ENCODE peak calls at places on chromosomes 5 and 9, in six cellular contexts. L is NT2/D1, J is GM12878, Y is HepG2, G is K562, W is H1. T is an unnamed sample.

GRCh38 chr9:80605129-80605528 is 1033.4 kb downstream of the TLE4 start:
- DNase-seq in J (no peak), L (peak; percentile 11), Y (peak; percentile 16), G (no peak), W (no peak), T (no peak)

GRCh38 chr9:37339945-37340344 is 82.6 kb upstream of the GRHPR start:
- DNase-seq in Y (no peak), W (no peak), L (no peak), G (no peak), J (no peak), T (no peak)

GRCh38 chr5:94524841-94525697 is 93.3 kb downstream of the KIAA0825 start:
- DNase-seq in G (peak; percentile 45), W (no peak), Y (peak; percentile 47), J (peak; percentile 9), L (peak; percentile 13), T (peak; percentile 32)

GRCh38 chr9:6302417-6302816 is 25.8 kb upstream of the TPD52L3 start:
- DNase-seq in G (no peak), L (no peak), W (no peak), J (no peak), Y (no peak), T (no peak)

GRCh38 chr9:116178481-116179211 is 25.1 kb downstream of the PAPPA start:
- DNase-seq in L (no peak), J (no peak), G (no peak), W (no peak), Y (no peak), T (no peak)

GRCh38 chr9:35682083-35682482 is 7.6 kb downstream of the TPM2 start:
- DNase-seq in W (no peak), Y (no peak), G (no peak), L (no peak), J (no peak), T (no peak)

GRCh38 chr5:104650313-104650712 is 1087.7 kb upstream of the NUDT12 start:
- DNase-seq in J (no peak), G (no peak), W (no peak), L (peak; percentile 16), Y (no peak), T (no peak)

GRCh38 chr5:38985909-38986452 is 88.2 kb downstream of the RICTOR start:
- DNase-seq in L (no peak), W (no peak), G (no peak), J (no peak), Y (no peak), T (no peak)

GRCh38 chr9:4741365-4742031 is 496 bp upstream of the AK3 start:
- DNase-seq in Y (peak; percentile 37), L (no peak), G (peak; percentile 41), W (no peak), J (no peak), T (no peak)

GRCh38 chr5:7202846-7203245 is 193.1 kb upstream of the ADCY2 start:
- DNase-seq in Y (no peak), J (no peak), L (no peak), G (no peak), W (no peak), T (no peak)

GRCh38 chr9:128082173-128082572 is 14.1 kb downstream of the SLC25A25 start:
- DNase-seq in G (peak; percentile 90), J (no peak), W (no peak), L (no peak), Y (no peak), T (peak; percentile 51)

GRCh38 chr9:120066315-120066714 is 513.7 kb downstream of the CDK5RAP2 start:
- DNase-seq in Y (no peak), L (no peak), G (no peak), J (no peak), W (no peak), T (no peak)

GRCh38 chr5:149062371-149063016 is 368 bp downstream of the SH3TC2 start:
- DNase-seq in L (peak; percentile 11), G (peak; percentile 30), J (no peak), W (no peak), Y (peak; percentile 34), T (peak; percentile 83)

GRCh38 chr5:98248949-98249348 is 524.5 kb upstream of the RGMB start:
- DNase-seq in J (no peak), W (no peak), G (no peak), Y (no peak), L (no peak), T (no peak)

GRCh38 chr5:83354958-83355357 is 116.6 kb upstream of the VCAN start:
- DNase-seq in Y (no peak), G (no peak), J (no peak), L (peak; percentile 88), W (peak; percentile 79), T (no peak)

GRCh38 chr9:91067306-91067860 is 265.8 kb downstream of the SYK start:
- DNase-seq in J (no peak), W (no peak), L (no peak), Y (no peak), G (no peak), T (no peak)

GRCh38 chr9:134518004-134518606 is 123.5 kb upstream of the COL5A1 start:
- DNase-seq in Y (no peak), G (no peak), J (no peak), W (no peak), L (no peak), T (no peak)

GRCh38 chr5:149228610-149229297 is 42.9 kb upstream of the AFAP1L1 start:
- DNase-seq in Y (peak; percentile 79), G (peak; percentile 56), L (no peak), J (no peak), W (no peak), T (peak; percentile 89)

GRCh38 chr9:107213080-107213479 is 70.0 kb upstream of the RAD23B start:
- DNase-seq in Y (peak; percentile 59), L (no peak), G (no peak), J (no peak), W (no peak), T (no peak)

GRCh38 chr5:75335952-75336624 is 932 bp upstream of the HMGCR start:
- DNase-seq in Y (peak; percentile 81), L (no peak), G (peak; percentile 64), W (no peak), J (peak; percentile 32), T (peak; percentile 73)

GRCh38 chr5:69517763-69518212 is 25.2 kb downstream of the OCLN start:
- DNase-seq in G (no peak), J (no peak), L (no peak), W (no peak), Y (peak; percentile 79), T (no peak)

GRCh38 chr5:40906351-40906751 is 2.9 kb upstream of the C7 start:
- DNase-seq in W (no peak), Y (peak; percentile 9), J (no peak), G (no peak), L (no peak), T (no peak)

DNA sequence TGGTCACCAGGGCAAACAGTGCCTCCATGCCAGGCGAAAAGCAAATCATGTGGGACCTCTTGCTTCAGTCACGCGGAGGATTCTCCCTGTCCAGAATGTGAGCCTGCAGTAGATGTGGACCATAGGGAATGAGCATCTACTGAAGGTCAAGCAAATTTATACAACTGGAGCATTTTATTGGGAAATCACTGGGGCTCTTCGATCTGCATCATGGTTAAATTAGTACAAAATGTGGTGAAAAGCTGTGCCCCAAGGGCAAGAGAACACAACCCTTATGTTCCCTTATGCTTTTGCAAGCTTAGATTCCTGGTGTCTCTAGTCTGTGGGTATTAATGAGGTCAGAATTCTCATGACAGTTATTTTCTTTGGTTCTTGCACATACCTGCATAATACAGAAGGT is 111.6 kb downstream of the NXNL2 start:
- DNase-seq in L (no peak), J (no peak), G (no peak), Y (no peak), W (no peak), T (no peak)
- TF ChIP-seq ZNF274 in L (no peak), J (no peak), G (no peak), Y (no peak), W (no peak), T (no peak)

DNA sequence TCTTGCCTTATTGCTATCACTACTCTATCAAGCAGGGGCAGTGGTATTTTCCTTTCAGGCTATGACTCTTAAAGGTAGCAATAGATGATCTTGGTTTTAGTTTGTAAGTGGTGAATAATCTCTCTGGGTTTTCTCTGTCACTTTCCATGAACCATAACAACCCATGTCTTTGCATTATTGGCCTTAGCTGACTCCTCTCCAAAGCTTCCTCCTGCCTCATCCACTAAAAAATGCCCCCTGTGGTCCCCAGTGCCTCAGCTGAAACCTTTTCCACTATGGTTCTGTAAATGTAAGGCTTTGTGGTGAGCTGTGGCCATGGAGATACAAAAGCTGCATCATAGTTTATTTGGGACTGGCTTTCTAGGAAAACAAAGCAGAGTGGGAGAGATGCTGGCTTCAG is 128.8 kb downstream of the GPBP1 start:
- DNase-seq in L (no peak), W (no peak), G (no peak), Y (no peak), J (no peak), T (no peak)
- TF ChIP-seq ZNF274 in L (no peak), W (no peak), G (no peak), Y (no peak), J (no peak), T (no peak)

GRCh38 chr9:96232164-96232538 is 69.8 kb downstream of the HSD17B3 start:
- DNase-seq in W (no peak), Y (no peak), L (no peak), J (no peak), G (no peak), T (no peak)

GRCh38 chr9:96232539-96233241 is 69.3 kb downstream of the HSD17B3 start:
- DNase-seq in J (no peak), W (no peak), Y (peak; percentile 41), G (peak; percentile 56), L (no peak), T (no peak)

DNA sequence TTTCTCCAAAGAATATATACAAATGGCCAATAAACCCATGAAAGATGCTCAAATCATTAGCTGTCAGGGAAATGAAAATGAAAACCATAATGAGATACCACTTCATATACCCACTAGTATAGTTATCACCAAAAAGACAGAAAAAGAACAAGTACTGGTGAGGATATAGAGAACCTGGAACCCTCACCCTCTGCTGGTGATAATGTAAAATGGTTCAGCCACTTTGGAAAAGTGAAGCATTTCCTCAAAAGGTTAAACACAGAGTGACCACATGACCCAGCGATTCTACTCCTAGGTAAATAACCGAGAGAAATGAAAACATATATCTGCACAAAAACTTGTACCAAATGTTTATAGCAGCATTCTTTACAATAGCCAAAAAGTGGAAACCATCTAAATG is 72.0 kb downstream of the HSD17B3 start:
- DNase-seq in L (no peak), G (no peak), W (no peak), Y (no peak), J (no peak), T (no peak)
- TF ChIP-seq ZNF274 in L (no peak), G (no peak), W (no peak), Y (no peak), J (no peak), T (no peak)

DNA sequence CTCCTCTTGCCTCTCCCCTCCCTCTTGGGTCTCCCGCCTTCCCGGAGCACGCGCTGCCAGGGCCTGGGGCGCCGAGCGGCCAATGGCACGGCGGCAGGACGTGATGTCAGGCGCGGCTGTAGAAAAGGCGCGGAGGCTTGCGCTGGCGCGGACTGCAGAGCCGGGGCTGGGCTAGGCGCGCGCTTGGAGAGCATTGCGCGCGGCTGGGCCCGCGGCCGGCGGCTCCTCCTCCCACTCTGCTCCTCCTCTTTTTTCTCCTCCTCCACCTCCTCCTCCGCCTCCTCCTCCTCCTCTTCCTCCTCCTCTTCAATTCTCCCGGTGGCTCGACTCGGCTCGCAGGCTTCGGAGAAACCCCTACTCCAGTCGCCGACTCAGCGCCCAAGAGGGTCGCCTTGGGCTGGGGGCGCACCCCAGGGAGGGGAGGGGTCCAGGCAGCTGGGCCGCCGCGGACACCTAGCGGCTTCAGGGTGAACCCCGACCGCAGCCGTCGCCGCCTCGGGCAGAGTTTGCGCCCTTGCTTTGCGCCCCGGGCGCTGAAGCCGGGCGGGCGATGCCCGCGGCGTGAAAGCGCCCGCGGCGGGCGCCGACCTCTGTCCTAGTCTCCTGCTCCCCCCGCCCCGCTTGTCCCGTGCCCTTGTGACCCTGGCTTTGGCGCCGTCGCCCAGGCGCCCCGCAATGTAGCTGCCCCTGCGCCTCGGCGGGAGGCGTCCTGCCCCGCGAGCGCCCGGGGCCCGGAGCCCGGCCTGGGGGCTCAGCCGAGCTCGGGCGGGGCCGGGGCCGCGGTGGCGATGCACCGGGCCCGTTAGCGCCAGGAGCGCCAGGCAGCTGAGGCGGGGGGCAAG is at the start of gene LHX2:
- DNase-seq in W (peak; percentile 88), Y (no peak), J (no peak), G (peak; percentile 57), L (peak; percentile 98), T (peak; percentile 75)
- TF ChIP-seq ZNF274 in W (no peak), Y (no peak), J (no peak), G (no peak), L (no peak), T (no peak)

T was measured in HCT116.